ENCODE peak calls at places on chromosomes 2 and 18, in six cellular contexts. D, Y, T, P, C and G are unnamed samples. For H3K4me1, the result is how much of the 10 kb centered on the place peaks cover.

GRCh38 chr2:8239402-8240127 is 442.3 kb upstream of the ID2 start:
- DNase-seq in C (peak), P (no peak), D (no peak), Y (no peak), T (no peak), G (no peak)

GRCh38 chr2:102488063-102488462 is 15.0 kb downstream of the SLC9A4 start:
- DNase-seq in Y (peak), D (no peak), P (no peak), C (peak), T (no peak), G (peak)

GRCh38 chr2:132416080-132416911 is at the start of gene GPR39:
- DNase-seq in Y (peak), T (no peak), D (no peak), P (peak), C (peak), G (peak)

GRCh38 chr18:24054130-24054529 is 39.6 kb downstream of the TTC39C start:
- DNase-seq in D (no peak), T (no peak), C (peak), Y (no peak), P (no peak), G (no peak)

GRCh38 chr2:37551783-37552182 is 119.7 kb downstream of the CDC42EP3 start:
- DNase-seq in Y (no peak), T (no peak), P (no peak), C (no peak), D (no peak), G (no peak)

GRCh38 chr18:76425299-76426101 is 69.5 kb downstream of the ZNF516 start:
- DNase-seq in P (no peak), D (no peak), Y (no peak), T (no peak), C (peak), G (no peak)

GRCh38 chr2:98483257-98483861 is 38.7 kb downstream of the INPP4A start:
- DNase-seq in T (no peak), Y (no peak), D (no peak), P (no peak), C (no peak), G (no peak)

GRCh38 chr2:7097353-7097895 is 180.2 kb downstream of the RNF144A start:
- DNase-seq in Y (peak), T (peak), C (peak), D (peak), P (peak), G (peak)

GRCh38 chr2:215967590-215968373 is 45.6 kb downstream of the MREG start:
- DNase-seq in T (no peak), P (no peak), Y (no peak), D (no peak), C (peak), G (no peak)

GRCh38 chr2:97748397-97748796 is 35.0 kb downstream of the ZAP70 start:
- DNase-seq in P (no peak), D (peak), T (peak), Y (no peak), C (no peak), G (no peak)

GRCh38 chr2:232340171-232340935 is 38.2 kb upstream of the ALPP start:
- DNase-seq in Y (no peak), P (no peak), C (no peak), T (no peak), D (no peak), G (no peak)

GRCh38 chr18:39913790-39914366 is 2041.2 kb upstream of the PIK3C3 start:
- DNase-seq in C (no peak), Y (no peak), D (no peak), P (no peak), T (no peak), G (no peak)

GRCh38 chr18:58988595-58988994 is 123.9 kb downstream of the ZNF532 start:
- DNase-seq in P (no peak), D (no peak), C (no peak), Y (no peak), T (no peak), G (no peak)

GRCh38 chr2:56185582-56186046 is 1.8 kb downstream of the CCDC85A start:
- DNase-seq in T (no peak), C (no peak), D (no peak), Y (peak), P (peak), G (no peak)

GRCh38 chr2:177355874-177356273 is 36.7 kb upstream of the AGPS start:
- DNase-seq in P (no peak), C (no peak), Y (no peak), D (no peak), T (no peak), G (no peak)

GRCh38 chr2:233692648-233693047 is at the start of gene UGT1A6:
- DNase-seq in C (no peak), P (no peak), Y (no peak), D (no peak), T (no peak), G (no peak)

GRCh38 chr18:61502472-61502871 is 169.2 kb downstream of the CDH20 start:
- DNase-seq in P (peak), T (no peak), Y (peak), D (no peak), C (peak), G (no peak)

GRCh38 chr2:128559533-128560515 is 241.2 kb upstream of the HS6ST1 start:
- DNase-seq in Y (no peak), T (no peak), D (no peak), P (no peak), C (no peak), G (no peak)

GRCh38 chr2:70685771-70686171 is 82.2 kb downstream of the ADD2 start:
- DNase-seq in T (no peak), C (no peak), D (no peak), Y (no peak), P (no peak), G (peak)

GRCh38 chr18:45063246-45064038 is 382.8 kb downstream of the SETBP1 start:
- DNase-seq in Y (no peak), C (no peak), T (no peak), D (no peak), P (no peak), G (no peak)

GRCh38 chr2:74553892-74554820 is at the start of the genes DOK1 and LOXL3:
- DNase-seq in D (peak), T (peak), C (peak), Y (peak), P (peak), G (peak)

GRCh38 chr2:148615446-148615845 is 29.1 kb upstream of the EPC2 start:
- DNase-seq in T (no peak), Y (no peak), P (no peak), C (no peak), D (no peak), G (no peak)

GRCh38 chr18:56995579-56996194 is 151.2 kb upstream of the BOD1L2 start:
- DNase-seq in Y (no peak), P (no peak), D (no peak), T (no peak), C (no peak), G (no peak)

GRCh38 chr2:35454966-35455638 is 900.5 kb upstream of the CRIM1 start:
- DNase-seq in C (no peak), P (no peak), D (no peak), Y (no peak), T (no peak), G (no peak)

GRCh38 chr18:11113046-11113548 is 36.3 kb downstream of the PIEZO2 start:
- DNase-seq in Y (no peak), T (no peak), D (no peak), C (no peak), P (no peak), G (no peak)

GRCh38 chr2:196931555-196931954 is 5.0 kb upstream of the PGAP1 start:
- DNase-seq in T (no peak), D (no peak), Y (no peak), C (no peak), P (no peak), G (no peak)

GRCh38 chr2:168030862-168031624 is 216.4 kb downstream of the STK39 start:
- DNase-seq in C (peak), Y (no peak), T (no peak), D (no peak), P (no peak), G (no peak)

GRCh38 chr2:135931776-135932438 is 53.5 kb downstream of the DARS1 start:
- DNase-seq in T (no peak), C (no peak), Y (no peak), P (no peak), D (no peak), G (no peak)

GRCh38 chr2:70861774-70862644 is 26.4 kb upstream of the CD207 start:
- DNase-seq in P (peak), Y (peak), C (peak), T (peak), D (peak), G (peak)

GRCh38 chr2:126655066-126655465 is 892 bp upstream of the GYPC start:
- DNase-seq in D (no peak), C (peak), T (no peak), Y (no peak), P (no peak), G (no peak)

GRCh38 chr2:86790134-86790827 is 432 bp downstream of the CD8A start:
- DNase-seq in Y (peak), P (no peak), D (no peak), C (no peak), T (no peak), G (no peak)

GRCh38 chr2:112691761-112692370 is 29.0 kb upstream of the NT5DC4 start:
- DNase-seq in C (peak), D (no peak), P (no peak), Y (no peak), T (no peak), G (no peak)

DNA sequence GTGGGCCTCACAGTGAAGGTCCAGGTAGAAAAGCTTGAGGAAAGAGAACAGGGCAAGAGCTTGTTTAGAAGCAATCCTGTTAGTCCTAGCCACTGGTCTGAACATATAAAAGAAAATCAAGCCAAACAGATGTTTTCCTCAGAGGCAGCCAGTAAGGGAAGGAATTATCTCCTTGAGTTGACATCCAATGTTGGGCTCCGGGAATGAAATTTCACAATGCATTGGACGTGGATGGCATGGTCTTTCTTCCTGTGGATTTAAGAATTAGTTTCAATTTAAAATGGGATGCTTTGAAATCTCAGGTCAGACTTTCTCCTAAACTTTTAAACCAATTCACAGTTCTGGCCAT is 92.1 kb downstream of the ACKR3 start:
- DNase-seq in T (no peak), C (no peak), P (no peak), Y (no peak), D (no peak), G (no peak)
- H3K4me1 ChIP-seq in T (under half), C (under half), P (under half), Y (under half), D (under half), G (under half)

DNA sequence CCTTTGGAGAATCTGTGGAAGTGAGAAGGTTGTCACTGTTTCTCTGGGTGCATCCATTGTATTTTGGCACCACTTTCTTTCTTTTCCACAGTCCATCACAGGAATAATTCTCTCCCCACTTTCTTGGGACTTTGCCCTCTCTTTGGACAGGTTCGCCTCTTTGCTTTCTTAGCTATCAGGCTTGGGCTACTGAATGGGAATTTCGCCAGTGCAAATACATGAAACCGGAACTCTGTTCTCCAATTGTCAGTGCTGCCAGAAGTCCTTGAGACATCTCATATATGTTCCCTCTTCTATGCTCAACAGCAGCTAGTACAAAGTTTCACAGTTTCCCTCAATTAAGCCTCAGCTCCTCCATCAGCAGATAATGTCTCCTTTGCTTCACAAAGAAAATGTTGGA is 76.2 kb downstream of the NABP1 start:
- DNase-seq in P (no peak), T (no peak), Y (peak), D (no peak), C (no peak), G (peak)
- H3K4me1 ChIP-seq in P (under half), T (under half), Y (under half), D (under half), C (under half), G (under half)

DNA sequence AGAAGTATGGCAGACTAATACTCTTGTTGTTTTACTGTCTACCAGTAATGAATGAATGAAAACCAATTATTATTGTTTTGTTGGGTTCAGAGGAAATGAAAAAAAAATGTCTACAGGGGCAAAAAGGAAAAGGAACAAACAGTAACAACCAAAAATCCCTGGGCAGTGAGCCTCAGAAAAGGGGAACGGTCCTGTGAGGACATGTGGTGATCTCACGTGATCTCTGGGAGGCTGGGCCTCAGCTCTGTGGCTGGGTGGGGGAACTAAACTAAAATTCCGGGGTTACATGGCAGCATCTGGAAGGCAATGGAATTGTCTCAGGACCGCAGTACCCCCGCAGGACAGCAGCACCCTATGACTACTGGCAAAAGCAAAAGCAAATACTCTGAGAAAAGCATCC is 80.1 kb downstream of the AFF3 start:
- DNase-seq in C (no peak), P (no peak), Y (no peak), D (no peak), T (no peak), G (no peak)
- H3K4me1 ChIP-seq in C (under half), P (under half), Y (under half), D (under half), T (under half), G (under half)

GRCh38 chr2:24507511-24507910 is 16.5 kb downstream of the NCOA1 start:
- DNase-seq in D (no peak), Y (no peak), C (no peak), P (no peak), T (no peak), G (no peak)
- H3K4me1 ChIP-seq in D (under half), Y (under half), C (under half), P (under half), T (under half), G (under half)

DNA sequence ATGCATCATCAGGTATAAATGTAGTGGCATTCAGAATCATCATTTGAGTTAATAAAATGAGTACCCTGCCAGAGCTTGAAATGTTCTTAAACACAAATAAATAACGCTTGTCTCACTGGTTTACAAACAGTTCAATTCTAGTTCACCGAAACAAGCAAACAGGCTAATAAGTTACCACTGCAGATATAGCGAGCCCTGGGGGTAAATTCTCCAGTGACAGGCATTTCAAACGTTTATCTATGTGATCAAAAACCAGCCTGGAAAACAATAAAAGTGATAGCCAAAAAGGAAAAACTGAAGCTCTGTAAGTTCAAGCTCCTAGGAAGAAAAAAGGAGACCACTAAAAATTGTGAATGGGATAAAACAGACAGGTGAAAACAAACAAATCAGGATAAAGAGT is 152.5 kb downstream of the THADA start:
- DNase-seq in D (no peak), P (no peak), T (no peak), Y (no peak), C (no peak), G (no peak)
- H3K4me1 ChIP-seq in D (under half), P (under half), T (under half), Y (under half), C (under half), G (under half)

GRCh38 chr2:163528640-163529217 is 207.1 kb downstream of the FIGN start:
- DNase-seq in C (no peak), Y (no peak), D (no peak), P (no peak), T (no peak), G (no peak)

DNA sequence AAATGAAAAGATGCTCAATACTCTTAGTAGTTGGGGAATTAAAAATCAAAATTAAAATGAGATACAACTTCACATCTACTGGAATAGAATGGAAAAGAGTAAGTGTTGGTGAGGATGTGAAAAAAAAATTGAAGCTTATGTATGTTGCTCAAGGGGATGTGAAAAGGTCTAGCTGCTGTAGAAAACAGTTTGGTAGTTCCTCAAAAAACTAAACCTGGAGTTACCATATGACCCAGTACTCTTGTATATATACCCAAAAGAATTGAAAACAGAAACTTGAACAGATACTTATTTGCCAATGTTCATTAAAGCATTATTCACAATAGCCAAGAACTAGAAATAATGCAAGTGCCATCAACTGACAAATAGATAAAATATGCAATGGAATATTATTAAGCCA is 208.4 kb downstream of the FIGN start:
- DNase-seq in C (no peak), D (no peak), Y (no peak), P (no peak), T (no peak), G (no peak)
- H3K4me1 ChIP-seq in C (under half), D (under half), Y (under half), P (under half), T (under half), G (under half)

DNA sequence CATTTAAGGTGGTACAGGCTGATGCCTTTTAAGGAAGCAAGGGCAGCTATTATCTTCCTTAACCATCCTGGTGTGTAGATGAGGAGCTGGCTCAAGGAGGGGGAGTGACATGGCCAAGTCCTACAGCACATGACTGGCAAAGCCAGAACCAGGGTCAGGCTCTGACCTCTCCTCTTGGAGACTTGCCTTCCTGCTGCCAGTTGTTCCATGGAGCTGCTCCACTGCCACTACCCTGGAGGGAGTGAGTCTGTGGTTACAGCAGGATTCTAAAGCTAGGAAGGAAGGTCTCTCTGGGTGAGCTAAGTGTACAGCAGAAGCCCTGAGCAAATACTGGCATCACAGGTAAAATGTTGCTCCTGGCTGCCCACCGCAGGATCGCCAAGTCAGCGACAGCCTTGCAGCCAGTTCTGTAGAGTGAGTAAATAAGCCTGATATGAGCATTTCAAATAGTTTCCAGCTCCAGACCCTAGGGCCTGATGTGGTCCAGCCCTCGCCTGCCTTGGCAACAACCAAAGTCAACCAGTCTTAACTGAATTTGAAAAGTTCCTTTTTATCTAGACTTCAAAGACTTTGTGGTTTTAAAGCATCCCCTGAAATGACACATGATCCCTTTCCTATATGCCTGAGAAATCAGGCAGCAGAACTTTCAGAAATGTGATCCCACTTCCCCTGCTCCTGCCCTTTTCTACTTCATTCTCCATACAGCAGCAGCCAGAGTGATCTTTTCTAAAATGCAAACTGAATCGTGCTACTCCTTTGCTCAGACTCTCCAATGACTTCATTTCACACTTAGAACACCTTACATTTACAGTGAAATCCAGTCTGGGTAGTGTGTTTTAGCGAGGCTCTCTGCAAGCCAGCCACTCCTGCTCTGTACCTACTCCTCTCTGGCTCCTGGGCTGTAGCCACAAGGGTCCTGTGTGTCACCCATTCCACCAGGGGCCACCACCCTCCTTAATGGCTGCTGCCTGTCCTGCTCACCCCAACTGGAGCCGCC is 114.3 kb downstream of the MGAT5 start:
- DNase-seq in C (peak), D (no peak), P (no peak), T (no peak), Y (no peak), G (peak)
- H3K4me1 ChIP-seq in C (under half), D (under half), P (under half), T (under half), Y (under half), G (under half)

DNA sequence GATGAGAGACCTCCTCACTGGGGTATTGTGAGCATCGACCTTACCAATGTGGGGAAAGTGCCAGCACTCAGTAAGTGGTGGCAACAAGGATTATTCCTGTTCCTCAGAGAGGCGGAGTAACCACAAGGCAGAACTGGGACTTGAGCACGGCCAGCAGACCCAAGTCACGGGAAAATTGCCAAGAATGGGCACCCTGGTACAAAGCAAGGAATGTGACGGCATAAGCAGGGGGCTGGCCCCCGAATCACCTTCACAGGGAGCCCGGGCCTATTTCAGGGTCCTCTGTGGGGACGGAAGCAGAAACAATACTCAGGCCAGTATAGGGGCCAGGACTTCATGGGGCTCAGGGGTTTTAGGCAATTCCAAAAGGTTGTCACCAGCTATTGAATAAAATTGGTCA is 25.4 kb downstream of the CENPA start:
- DNase-seq in D (no peak), T (no peak), C (no peak), Y (no peak), P (no peak), G (no peak)
- H3K4me1 ChIP-seq in D (under half), T (under half), C (under half), Y (under half), P (under half), G (under half)

GRCh38 chr2:28273751-28274150 is 118.9 kb upstream of the FOSL2 start:
- DNase-seq in T (no peak), D (no peak), C (no peak), P (no peak), Y (no peak), G (peak)
- H3K4me1 ChIP-seq in T (under half), D (under half), C (under half), P (under half), Y (under half), G (under half)